ENCODE peak calls at places on chromosomes 12 and 14, in seven cellular contexts. Z, X, V, B, J, L and S are unnamed samples.

GRCh38 chr12:52496054-52496453 is 3.0 kb upstream of the KRT6A start:
- DNase-seq in L (no peak), B (no peak), Z (no peak), X (no peak), V (no peak), J (peak), S (no peak)

GRCh38 chr14:75437201-75438143 is 9.7 kb downstream of the JDP2 start:
- DNase-seq in X (no peak), V (no peak), Z (peak), J (no peak), L (no peak), B (no peak), S (no peak)

GRCh38 chr14:90510208-90510607 is 113.4 kb downstream of the CALM1 start:
- DNase-seq in X (peak), L (peak), V (no peak), Z (peak), J (no peak), B (no peak), S (no peak)

GRCh38 chr12:47079365-47079893 is at the start of gene PCED1B:
- DNase-seq in X (peak), Z (peak), B (peak), J (peak), L (peak), V (peak), S (peak)

GRCh38 chr14:70359076-70359424 is 433 bp downstream of the COX16 start:
- DNase-seq in Z (no peak), L (no peak), V (no peak), X (peak), J (peak), B (no peak), S (no peak)

GRCh38 chr14:75824328-75824727 is 157.5 kb downstream of the TGFB3 start:
- DNase-seq in L (no peak), X (no peak), J (no peak), B (no peak), Z (no peak), V (peak), S (peak)

GRCh38 chr12:68189766-68190700 is 30.5 kb upstream of the IFNG start:
- DNase-seq in V (no peak), J (no peak), L (no peak), X (no peak), Z (no peak), B (no peak), S (no peak)

GRCh38 chr14:63542231-63542999 is 762 bp downstream of the PPP2R5E start:
- DNase-seq in B (no peak), V (no peak), Z (no peak), X (no peak), L (no peak), J (peak), S (no peak)

GRCh38 chr12:16075887-16076286 is 164.8 kb downstream of the DERA start:
- DNase-seq in J (no peak), B (no peak), X (no peak), Z (no peak), V (no peak), L (no peak), S (no peak)

GRCh38 chr14:81517798-81518398 is 15.8 kb downstream of the SEL1L start:
- DNase-seq in Z (no peak), L (no peak), B (peak), X (no peak), J (no peak), V (no peak), S (no peak)

GRCh38 chr14:103239751-103240150 is 94.3 kb upstream of the EIF5 start:
- DNase-seq in J (no peak), X (no peak), B (no peak), Z (peak), V (no peak), L (no peak), S (no peak)

GRCh38 chr12:49027846-49028245 is 9.3 kb upstream of the PRKAG1 start:
- DNase-seq in X (no peak), Z (no peak), B (no peak), V (no peak), J (no peak), L (no peak), S (no peak)

GRCh38 chr14:30894923-30895515 is 20.7 kb downstream of the COCH start:
- DNase-seq in J (no peak), L (no peak), V (no peak), X (no peak), B (no peak), Z (no peak), S (no peak)

GRCh38 chr12:42932937-42933336 is 343.4 kb upstream of the PRICKLE1 start:
- DNase-seq in J (no peak), V (no peak), Z (no peak), L (no peak), B (no peak), X (no peak), S (no peak)

GRCh38 chr14:25800841-25801240 is 750.9 kb upstream of the STXBP6 start:
- DNase-seq in X (no peak), L (no peak), Z (no peak), J (no peak), V (no peak), B (no peak), S (no peak)

GRCh38 chr14:103641181-103641580 is 12.2 kb downstream of the KLC1 start:
- DNase-seq in Z (no peak), L (no peak), B (no peak), X (no peak), V (no peak), J (no peak), S (no peak)

GRCh38 chr14:68040633-68041369 is 221.2 kb downstream of the RAD51B start:
- DNase-seq in Z (no peak), B (no peak), L (no peak), J (no peak), V (no peak), X (no peak), S (no peak)

GRCh38 chr12:64621257-64621942 is 11.1 kb downstream of the RASSF3 start:
- DNase-seq in V (no peak), B (no peak), X (no peak), L (no peak), J (no peak), Z (peak), S (peak)

GRCh38 chr14:52640137-52640536 is 55.2 kb downstream of the ERO1A start:
- DNase-seq in X (no peak), J (no peak), B (no peak), L (no peak), Z (no peak), V (no peak), S (no peak)

GRCh38 chr12:22821985-22822384 is 197.0 kb downstream of the ETNK1 start:
- DNase-seq in B (no peak), J (no peak), L (no peak), V (no peak), X (no peak), Z (no peak), S (no peak)

GRCh38 chr14:88384653-88385205 is 728 bp upstream of the SPATA7 start:
- DNase-seq in B (peak), Z (no peak), X (no peak), V (no peak), L (no peak), J (no peak), S (no peak)

GRCh38 chr12:34402899-34403705 is 380.8 kb downstream of the ALG10 start:
- DNase-seq in Z (peak), L (peak), B (peak), X (peak), V (no peak), J (no peak), S (no peak)

GRCh38 chr14:102711946-102712345 is 65.3 kb upstream of the TRAF3 start:
- DNase-seq in X (no peak), J (no peak), V (no peak), L (no peak), Z (no peak), B (no peak), S (no peak)

GRCh38 chr12:54385251-54385914 is 850 bp upstream of the ZNF385A start:
- DNase-seq in J (no peak), L (no peak), B (no peak), V (no peak), Z (no peak), X (no peak), S (peak)

GRCh38 chr14:76953196-76953945 is 75.1 kb downstream of the IRF2BPL start:
- DNase-seq in Z (peak), X (peak), L (peak), J (no peak), B (peak), V (no peak), S (peak)

GRCh38 chr12:84315926-84316325 is 596.7 kb downstream of the SLC6A15 start:
- DNase-seq in V (no peak), Z (no peak), X (no peak), J (no peak), L (no peak), B (no peak), S (no peak)

GRCh38 chr12:115227137-115227615 is 543.2 kb upstream of the TBX3 start:
- DNase-seq in X (no peak), Z (no peak), J (peak), L (no peak), B (no peak), V (no peak), S (no peak)

GRCh38 chr12:49783917-49784676 is 42.7 kb downstream of the TMBIM6 start:
- DNase-seq in V (no peak), L (no peak), X (no peak), B (no peak), Z (no peak), J (no peak), S (no peak)

GRCh38 chr12:84070311-84070710 is 842.3 kb downstream of the SLC6A15 start:
- DNase-seq in L (no peak), X (no peak), Z (no peak), J (no peak), V (no peak), B (peak), S (no peak)

GRCh38 chr12:86698581-86698980 is 442.4 kb upstream of the MGAT4C start:
- DNase-seq in B (no peak), Z (no peak), L (no peak), V (no peak), J (no peak), X (no peak), S (no peak)

GRCh38 chr12:92582466-92582865 is 120.3 kb upstream of the PLEKHG7 start:
- DNase-seq in B (no peak), X (no peak), L (no peak), Z (no peak), J (no peak), V (no peak), S (no peak)

GRCh38 chr12:120276734-120277133 is 11.2 kb upstream of the PXN start:
- DNase-seq in V (no peak), J (no peak), Z (no peak), X (no peak), L (no peak), B (no peak), S (no peak)

GRCh38 chr12:51926718-51927117 is 19.4 kb downstream of the ACVRL1 start:
- DNase-seq in Z (no peak), B (no peak), J (peak), X (peak), V (peak), L (no peak), S (peak)

DNA sequence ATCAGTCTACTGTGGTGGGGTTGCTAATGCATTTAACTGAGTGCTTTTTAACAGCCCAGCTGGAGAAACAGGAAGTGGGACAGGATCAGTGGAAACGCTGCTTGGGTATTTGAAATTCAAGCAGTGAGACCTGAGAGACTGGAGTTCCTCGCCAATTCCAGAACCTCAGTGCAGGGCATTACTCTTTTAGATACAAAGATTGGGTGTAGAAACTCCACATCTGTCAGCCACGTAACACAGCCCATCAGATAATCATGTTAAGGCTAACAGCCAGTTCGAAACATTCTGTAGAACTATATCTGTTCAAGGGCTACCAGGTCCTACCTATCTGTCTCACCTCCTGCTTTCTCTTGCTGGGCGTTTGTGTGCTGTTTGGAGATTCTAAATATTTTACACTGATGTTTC is 45.5 kb downstream of the RAD52 start:
- DNase-seq in X (no peak), B (no peak), Z (no peak), V (no peak), L (no peak), J (no peak), S (no peak)
- H3K4me3 ChIP-seq in X (no peak), B (no peak), Z (no peak), V (no peak), L (no peak), J (no peak), S (no peak)

GRCh38 chr12:38949363-38949762 is 44.0 kb upstream of the CPNE8 start:
- DNase-seq in V (no peak), X (no peak), B (no peak), Z (no peak), J (no peak), L (no peak), S (no peak)

GRCh38 chr12:38956337-38956736 is 50.9 kb upstream of the CPNE8 start:
- DNase-seq in J (no peak), L (no peak), V (no peak), Z (no peak), B (no peak), X (no peak), S (no peak)

GRCh38 chr12:38954119-38954746 is 48.8 kb upstream of the CPNE8 start:
- DNase-seq in B (no peak), V (no peak), J (no peak), X (no peak), Z (no peak), L (no peak), S (no peak)
- TF ChIP-seq CTCF in B (no peak), V (no peak), J (no peak), X (no peak), Z (no peak), L (no peak), S (no peak)

GRCh38 chr12:57010627-57011224 is 4.4 kb upstream of the ZBTB39 start:
- DNase-seq in X (no peak), V (no peak), J (no peak), B (no peak), Z (no peak), L (no peak), S (no peak)
- H3K4me3 ChIP-seq in X (no peak), V (no peak), J (no peak), B (no peak), Z (no peak), L (no peak), S (no peak)

GRCh38 chr12:18224745-18225144 is 36.6 kb upstream of the PIK3C2G start:
- DNase-seq in L (no peak), J (peak), V (peak), Z (no peak), B (no peak), X (no peak), S (peak)
- TF ChIP-seq CTCF in L (no peak), J (peak), V (peak), Z (peak), B (peak), X (peak), S (peak)

GRCh38 chr12:6200266-6201198 is at the start of gene CD9:
- DNase-seq in V (peak), B (peak), Z (peak), L (peak), X (peak), J (peak), S (no peak)

GRCh38 chr12:6199531-6200265 is 502 bp upstream of the CD9 start:
- DNase-seq in V (peak), X (no peak), Z (peak), L (peak), B (no peak), J (peak), S (no peak)

GRCh38 chr12:6202331-6202730 is 2.1 kb downstream of the CD9 start:
- DNase-seq in J (no peak), X (no peak), L (no peak), B (no peak), V (no peak), Z (no peak), S (no peak)

GRCh38 chr12:6201775-6202292 is 1.6 kb downstream of the CD9 start:
- DNase-seq in J (no peak), L (no peak), Z (no peak), B (no peak), X (no peak), V (no peak), S (no peak)

GRCh38 chr12:6201199-6201608 is 1.0 kb downstream of the CD9 start:
- DNase-seq in V (peak), X (no peak), Z (no peak), L (no peak), B (no peak), J (peak), S (no peak)
- H3K4me3 ChIP-seq in V (peak), X (peak), Z (peak), L (peak), B (peak), J (peak), S (no peak)

GRCh38 chr14:101465795-101466448 is 95.4 kb upstream of the DIO3 start:
- DNase-seq in X (peak), Z (peak), J (no peak), V (no peak), L (no peak), B (no peak), S (no peak)
- TF ChIP-seq CTCF in X (no peak), Z (no peak), J (no peak), V (no peak), L (no peak), B (no peak), S (no peak)

GRCh38 chr12:70607107-70607506 is 30.1 kb downstream of the PTPRB start:
- DNase-seq in J (no peak), Z (no peak), B (no peak), V (no peak), L (no peak), X (no peak), S (no peak)

GRCh38 chr12:70609739-70610491 is 27.3 kb downstream of the PTPRB start:
- DNase-seq in Z (no peak), B (peak), J (peak), L (peak), X (peak), V (no peak), S (no peak)

GRCh38 chr12:70606001-70606400 is 31.2 kb downstream of the PTPRB start:
- DNase-seq in X (no peak), B (no peak), Z (no peak), L (no peak), V (no peak), J (no peak), S (no peak)

GRCh38 chr12:70608184-70608583 is 29.0 kb downstream of the PTPRB start:
- DNase-seq in J (no peak), X (no peak), L (no peak), B (no peak), Z (no peak), V (no peak), S (no peak)

DNA sequence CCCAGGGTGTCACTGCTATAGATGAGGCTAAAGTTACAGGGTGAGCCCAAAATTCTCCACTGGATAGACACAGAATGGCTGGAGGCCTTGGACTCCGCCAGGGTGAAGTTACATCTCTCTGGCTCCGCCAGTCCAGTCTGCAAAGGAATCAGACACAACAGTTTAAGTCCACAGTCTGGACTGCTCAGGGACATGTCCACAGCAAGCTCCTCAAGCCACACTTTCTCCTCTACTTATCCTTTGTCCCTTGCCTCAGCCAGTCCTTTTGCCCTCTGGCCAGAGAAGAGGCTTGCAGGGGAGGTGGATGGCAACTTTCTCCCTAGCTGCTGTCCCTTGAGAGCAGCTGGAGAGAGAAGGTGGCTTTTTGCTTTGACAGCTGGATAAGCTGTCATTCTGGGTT is 28.0 kb downstream of the PTPRB start:
- DNase-seq in X (no peak), Z (no peak), V (no peak), J (peak), B (no peak), L (no peak), S (no peak)
- H3K4me3 ChIP-seq in X (peak), Z (peak), V (no peak), J (peak), B (peak), L (peak), S (no peak)

GRCh38 chr12:108237272-108237671 is 101.8 kb downstream of the CMKLR1 start:
- DNase-seq in V (no peak), L (no peak), B (no peak), Z (no peak), J (no peak), X (no peak), S (peak)
- TF ChIP-seq CTCF in V (peak), L (no peak), B (no peak), Z (no peak), J (peak), X (no peak), S (peak)